ENCODE peak calls at places on chromosome 7, in four cellular contexts. B is K562, N is HepG2, E is GM12878. H is an unnamed sample.

GRCh38 chr7:128017880-128018845 is 13.1 kb downstream of the LRRC4 start:
- DNase-seq in B (no peak), E (no peak), N (no peak), H (peak; percentile 70)

GRCh38 chr7:840001-840600 is 7.8 kb downstream of the SUN1 start:
- DNase-seq in E (no peak), N (no peak), B (no peak), H (no peak)

GRCh38 chr7:116809636-116810266 is 52.6 kb upstream of the CAPZA2 start:
- DNase-seq in N (peak; percentile 92), E (no peak), B (peak; percentile 82), H (peak; percentile 47)

GRCh38 chr7:4754433-4755010 is 20.9 kb upstream of the AP5Z1 start:
- DNase-seq in B (no peak), N (no peak), E (no peak), H (no peak)

GRCh38 chr7:101402081-101402779 is 39.6 kb downstream of the COL26A1 start:
- DNase-seq in B (no peak), N (no peak), E (no peak), H (peak; percentile 78)

GRCh38 chr7:151173386-151174245 is 6.1 kb upstream of the GBX1 start:
- DNase-seq in B (no peak), E (no peak), N (no peak), H (no peak)

GRCh38 chr7:85695041-85695990 is 508.5 kb upstream of the SEMA3D start:
- DNase-seq in N (no peak), E (no peak), B (no peak), H (no peak)

GRCh38 chr7:152051968-152052367 is 26.5 kb downstream of the GALNT11 start:
- DNase-seq in E (no peak), N (no peak), B (no peak), H (no peak)

GRCh38 chr7:1012004-1012348 is 29.0 kb downstream of the CYP2W1 start:
- DNase-seq in E (no peak), B (no peak), N (no peak), H (no peak)

GRCh38 chr7:98399903-98400537 is 870 bp downstream of the BAIAP2L1 start:
- DNase-seq in N (no peak), E (no peak), B (peak; percentile 35), H (peak; percentile 73)

GRCh38 chr7:34748244-34749039 is 90.4 kb downstream of the NPSR1 start:
- DNase-seq in E (no peak), N (peak; percentile 99), B (no peak), H (peak; percentile 19)

GRCh38 chr7:16071246-16071857 is 350.0 kb downstream of the CRPPA start:
- DNase-seq in B (peak; percentile 70), E (no peak), N (peak; percentile 50), H (peak; percentile 39)

GRCh38 chr7:102897856-102898531 is 14.8 kb upstream of the LRRC17 start:
- DNase-seq in B (no peak), E (no peak), N (no peak), H (no peak)

GRCh38 chr7:50837965-50838364 is 55.3 kb upstream of the GRB10 start:
- DNase-seq in E (no peak), N (peak; percentile 61), B (no peak), H (no peak)

GRCh38 chr7:140540142-140540777 is 61.0 kb upstream of the MKRN1 start:
- DNase-seq in E (no peak), N (peak; percentile 47), B (no peak), H (no peak)

GRCh38 chr7:37908221-37908788 is 8.3 kb downstream of the SFRP4 start:
- DNase-seq in N (no peak), E (no peak), B (no peak), H (no peak)

GRCh38 chr7:42340462-42340861 is 103.5 kb upstream of the GLI3 start:
- DNase-seq in E (no peak), N (no peak), B (no peak), H (no peak)

GRCh38 chr7:90262438-90262837 is 17.5 kb downstream of the CFAP69 start:
- DNase-seq in N (no peak), B (peak; percentile 30), E (no peak), H (peak; percentile 45)

GRCh38 chr7:106185719-106186118 is 73.6 kb upstream of the SYPL1 start:
- DNase-seq in B (no peak), N (no peak), E (no peak), H (no peak)

GRCh38 chr7:158698657-158699195 is 5.9 kb downstream of the NCAPG2 start:
- DNase-seq in B (no peak), E (no peak), N (no peak), H (no peak)

GRCh38 chr7:149825567-149826343 is 12.4 kb upstream of the ZNF862 start:
- DNase-seq in E (no peak), N (no peak), B (no peak), H (peak; percentile 30)

GRCh38 chr7:94400643-94401042 is 5.9 kb downstream of the COL1A2 start:
- DNase-seq in E (no peak), B (no peak), N (no peak), H (no peak)

GRCh38 chr7:144747961-144748360 is 87.9 kb downstream of the TPK1 start:
- DNase-seq in B (no peak), N (no peak), E (no peak), H (no peak)

GRCh38 chr7:657565-658119 is 68.9 kb upstream of the DNAAF5 start:
- DNase-seq in E (no peak), B (no peak), N (no peak), H (no peak)

GRCh38 chr7:76358053-76358477 is 726 bp downstream of the YWHAG start:
- DNase-seq in N (no peak), E (no peak), B (peak; percentile 79), H (peak; percentile 74)

GRCh38 chr7:39624935-39625694 is 1.7 kb downstream of the RALA start:
- DNase-seq in E (no peak), N (peak; percentile 24), B (peak; percentile 42), H (no peak)

GRCh38 chr7:23299770-23300300 is 696 bp downstream of the MALSU1 start:
- DNase-seq in E (no peak), B (no peak), N (peak; percentile 10), H (peak; percentile 56)

GRCh38 chr7:27184342-27185012 is 555 bp downstream of the HOXA11 start:
- DNase-seq in N (no peak), B (no peak), E (no peak), H (peak; percentile 71)

GRCh38 chr7:102849538-102849937 is 63.3 kb upstream of the LRRC17 start:
- DNase-seq in B (no peak), E (no peak), N (no peak), H (no peak)

GRCh38 chr7:129644634-129645230 is 33.2 kb downstream of the NRF1 start:
- DNase-seq in N (peak; percentile 37), E (no peak), B (peak; percentile 71), H (peak; percentile 53)

GRCh38 chr7:44386139-44386913 is 60.9 kb upstream of the CAMK2B start:
- DNase-seq in N (no peak), B (no peak), E (no peak), H (no peak)

DNA sequence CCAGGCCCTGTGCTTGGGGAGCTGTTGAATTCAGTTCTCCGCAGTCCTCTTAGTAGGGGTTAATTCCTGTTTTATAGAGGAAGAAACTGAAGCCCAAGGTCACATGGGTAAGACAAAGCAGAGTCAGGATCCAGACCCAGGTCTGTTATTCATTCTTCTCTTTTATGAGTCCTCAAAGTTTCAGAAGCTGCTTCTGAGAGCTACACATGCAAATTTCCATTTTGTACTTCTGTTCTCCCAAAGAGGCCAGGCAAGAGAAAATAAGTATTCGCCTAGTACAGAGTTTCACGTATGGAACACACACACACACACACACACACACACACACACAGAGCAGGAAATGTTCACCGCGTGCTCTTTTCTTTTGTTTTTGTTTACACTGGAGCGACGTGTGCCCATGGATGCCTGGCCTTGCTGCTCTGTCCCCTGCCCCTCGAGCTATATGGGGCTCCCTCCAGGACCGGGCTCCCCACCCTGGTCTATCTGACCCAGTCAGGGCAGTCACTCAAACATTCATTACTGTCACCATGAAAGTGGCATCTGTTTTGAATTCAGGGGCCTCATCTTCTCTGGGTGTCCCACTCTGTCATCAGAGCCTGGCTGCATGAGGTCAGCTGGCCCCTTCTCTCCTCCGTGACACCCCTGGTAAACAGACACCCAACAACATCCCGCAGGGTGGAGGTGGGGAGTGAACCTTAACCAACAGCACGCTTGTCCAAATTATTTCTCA is 84.4 kb downstream of the TNS3 start:
- DNase-seq in N (no peak), B (no peak), E (peak; percentile 52), H (peak; percentile 60)
- TF ChIP-seq ZBTB33 in N (no peak), B (no peak), E (no peak), H (no peak)

DNA sequence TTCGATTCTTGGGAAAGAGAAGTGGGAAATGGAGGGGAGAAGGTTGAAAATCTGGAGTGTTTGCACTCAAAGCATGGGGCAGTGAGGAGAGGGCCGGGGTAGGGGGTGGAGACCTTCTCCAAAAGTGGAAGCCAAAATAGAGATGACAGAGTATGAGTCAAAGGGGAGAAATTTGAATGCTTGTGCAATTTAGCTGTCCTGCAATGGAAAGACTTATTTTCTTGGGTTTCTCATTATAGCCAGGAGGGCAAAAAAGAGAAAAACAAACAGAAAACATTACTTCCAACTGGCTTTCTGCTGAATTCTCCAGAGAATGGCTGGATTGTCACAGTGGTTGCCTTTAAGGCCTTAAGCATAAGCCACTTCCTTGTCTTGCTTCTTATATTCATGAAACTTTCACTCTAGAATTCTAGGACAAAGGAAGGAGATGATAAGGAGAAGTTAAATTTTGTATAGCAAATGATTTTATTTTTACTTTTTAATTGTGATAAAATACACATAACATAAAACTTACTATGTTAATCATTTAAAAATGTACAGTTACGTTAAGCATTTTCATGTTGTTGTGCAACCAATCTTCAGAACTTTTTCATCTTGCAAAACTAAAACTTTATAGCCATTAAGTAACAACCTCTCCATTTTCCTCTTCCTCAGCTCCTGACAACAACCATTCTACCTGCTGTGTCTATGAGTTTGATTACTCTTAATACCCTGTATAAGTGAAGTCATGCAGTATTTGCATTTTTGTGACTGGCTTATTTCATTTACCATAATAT is 100.2 kb downstream of the GPR85 start:
- DNase-seq in N (no peak), B (no peak), E (no peak), H (no peak)
- TF ChIP-seq TAF1 in N (no peak), B (no peak), E (no peak), H (no peak)

GRCh38 chr7:40805361-40805760 is 670.6 kb downstream of the SUGCT start:
- DNase-seq in N (no peak), E (no peak), B (no peak), H (no peak)
- TF ChIP-seq ZBTB33 in N (no peak), E (no peak), B (no peak), H (no peak)

DNA sequence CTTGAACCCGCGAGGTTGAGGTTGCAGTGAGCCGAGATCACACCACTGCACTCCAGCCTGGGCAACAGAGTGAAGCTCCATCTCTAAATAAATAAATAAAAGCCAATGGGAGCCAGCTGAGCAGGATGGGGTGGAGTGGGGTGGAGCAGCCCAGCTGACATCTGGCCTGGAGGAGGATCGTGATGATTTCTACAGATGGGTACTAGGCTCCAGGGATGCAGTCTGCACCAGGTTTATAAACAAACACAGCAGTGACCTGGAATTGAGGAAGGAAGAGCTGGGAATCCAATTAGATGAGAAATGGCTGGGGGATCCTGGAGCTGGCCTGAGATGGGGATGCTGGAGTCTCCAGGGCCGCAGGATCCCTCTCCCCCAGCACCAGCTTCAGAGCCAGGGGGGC is 7.3 kb upstream of the GRIFIN start:
- DNase-seq in B (no peak), N (no peak), E (no peak), H (peak; percentile 87)
- TF ChIP-seq TAF1 in B (no peak), N (no peak), E (no peak), H (no peak)